ENCODE peak calls at places on chromosomes 5 and 9, in five cellular contexts. S is uterus, Q is transverse colon, A is ovary, P is prostate gland. W is an unnamed sample.

GRCh38 chr5:143887901-143888648 is 76.1 kb downstream of the HMHB1 start:
- DNase-seq in S (no peak), Q (no peak), P (no peak), A (no peak), W (no peak)

GRCh38 chr5:122773615-122774014 is 1.3 kb upstream of the SNX2 start:
- DNase-seq in S (no peak), Q (no peak), P (no peak), A (no peak), W (no peak)

GRCh38 chr5:111447822-111448221 is 64.5 kb downstream of the STARD4 start:
- DNase-seq in S (no peak), P (no peak), Q (no peak), A (no peak), W (no peak)

GRCh38 chr9:132798817-132799790 is 79.0 kb downstream of the AK8 start:
- DNase-seq in S (no peak), P (peak), Q (peak), A (peak), W (no peak)

GRCh38 chr5:40962207-40962955 is 53.1 kb downstream of the C7 start:
- DNase-seq in Q (no peak), A (no peak), P (no peak), S (no peak), W (no peak)

GRCh38 chr9:36948051-36948450 is 86.0 kb downstream of the PAX5 start:
- DNase-seq in Q (no peak), A (no peak), P (no peak), S (no peak), W (no peak)

GRCh38 chr5:138305797-138306196 is 25.8 kb downstream of the CDC25C start:
- DNase-seq in P (peak), A (no peak), Q (no peak), S (no peak), W (peak)

GRCh38 chr5:9513825-9514224 is 32.0 kb downstream of the SEMA5A start:
- DNase-seq in P (no peak), S (no peak), A (no peak), Q (no peak), W (no peak)

GRCh38 chr5:122730037-122730436 is 44.8 kb upstream of the SNX2 start:
- DNase-seq in A (no peak), S (no peak), Q (no peak), P (no peak), W (no peak)

GRCh38 chr9:85871008-85871407 is 69.9 kb upstream of the NAA35 start:
- DNase-seq in P (no peak), A (no peak), S (no peak), Q (no peak), W (no peak)

GRCh38 chr5:419970-420369 is 23.0 kb upstream of the EXOC3 start:
- DNase-seq in Q (no peak), P (no peak), A (peak), S (no peak), W (no peak)

GRCh38 chr5:180558232-180558631 is 33.1 kb downstream of the SCGB3A1 start:
- DNase-seq in A (no peak), S (no peak), P (no peak), Q (no peak), W (no peak)

GRCh38 chr9:116959775-116960174 is 272.7 kb downstream of the TRIM32 start:
- DNase-seq in A (no peak), S (no peak), P (no peak), Q (no peak), W (peak)

GRCh38 chr9:13181652-13182051 is 97.8 kb downstream of the MPDZ start:
- DNase-seq in Q (no peak), P (no peak), S (no peak), A (no peak), W (no peak)

GRCh38 chr9:128551652-128552152 is 685 bp upstream of the SPTAN1 start:
- DNase-seq in A (no peak), Q (no peak), P (no peak), S (no peak), W (no peak)

GRCh38 chr5:61409568-61409967 is 77.5 kb downstream of the ZSWIM6 start:
- DNase-seq in S (no peak), A (no peak), Q (no peak), P (no peak), W (no peak)

GRCh38 chr5:134177197-134178171 is 734 bp upstream of the SKP1 start:
- DNase-seq in Q (peak), P (peak), A (peak), S (peak), W (peak)

GRCh38 chr5:154446183-154447073 is 631 bp downstream of the SAP30L start:
- DNase-seq in A (peak), S (peak), Q (peak), P (peak), W (peak)

GRCh38 chr9:87579761-87580626 is 82.3 kb downstream of the DAPK1 start:
- DNase-seq in S (no peak), P (no peak), Q (no peak), A (no peak), W (no peak)

GRCh38 chr5:9838906-9839305 is 208.8 kb upstream of the TAS2R1 start:
- DNase-seq in A (no peak), Q (no peak), S (no peak), P (no peak), W (no peak)

GRCh38 chr5:7849531-7850240 is 1.2 kb downstream of the CFAP90 start:
- DNase-seq in P (peak), A (peak), Q (no peak), S (no peak), W (peak)

GRCh38 chr5:131749138-131749537 is 47.7 kb downstream of the FNIP1 start:
- DNase-seq in A (no peak), P (no peak), S (no peak), Q (no peak), W (no peak)

GRCh38 chr9:72480931-72481330 is 40.5 kb upstream of the TMC1 start:
- DNase-seq in A (no peak), S (no peak), P (no peak), Q (no peak), W (no peak)

GRCh38 chr5:150661086-150661485 is at the start of gene MYOZ3:
- DNase-seq in Q (no peak), A (no peak), P (no peak), S (peak), W (no peak)

GRCh38 chr5:180161420-180162303 is 47.3 kb downstream of the RASGEF1C start:
- DNase-seq in S (no peak), A (no peak), Q (no peak), P (no peak), W (no peak)

GRCh38 chr9:92631452-92632211 is 38.3 kb downstream of the IPPK start:
- DNase-seq in A (no peak), Q (no peak), S (peak), P (no peak), W (no peak)

GRCh38 chr9:130912932-130913598 is 16.5 kb upstream of the QRFP start:
- DNase-seq in P (no peak), Q (no peak), A (no peak), S (no peak), W (no peak)

GRCh38 chr5:147472669-147473131 is 37.2 kb downstream of the DPYSL3 start:
- DNase-seq in P (no peak), A (no peak), Q (no peak), S (no peak), W (no peak)

GRCh38 chr5:132024789-132025402 is 13.4 kb upstream of the ACSL6 start:
- DNase-seq in Q (no peak), S (no peak), A (no peak), P (no peak), W (no peak)

GRCh38 chr5:87877495-87877894 is 391.1 kb downstream of the TMEM161B start:
- DNase-seq in A (no peak), P (no peak), S (no peak), Q (no peak), W (no peak)

GRCh38 chr5:180467028-180467427 is 27.2 kb upstream of the CNOT6 start:
- DNase-seq in S (no peak), A (peak), Q (peak), P (no peak), W (peak)

GRCh38 chr5:149804478-149805450 is 74.7 kb downstream of the PPARGC1B start:
- DNase-seq in P (no peak), Q (no peak), S (no peak), A (no peak), W (no peak)

GRCh38 chr5:112143684-112144083 is 275.4 kb downstream of the EPB41L4A start:
- DNase-seq in A (no peak), S (no peak), Q (no peak), P (no peak), W (no peak)

GRCh38 chr5:84831701-84832100 is 447.0 kb upstream of the EDIL3 start:
- DNase-seq in S (no peak), A (no peak), P (no peak), Q (no peak), W (no peak)

GRCh38 chr9:96551403-96551802 is 68.2 kb downstream of the CDC14B start:
- DNase-seq in S (no peak), A (no peak), Q (no peak), P (no peak), W (no peak)

GRCh38 chr5:88692979-88693932 is 189.7 kb downstream of the MEF2C start:
- DNase-seq in P (no peak), A (no peak), Q (no peak), S (no peak), W (no peak)

GRCh38 chr5:33975846-33976245 is 8.6 kb downstream of the SLC45A2 start:
- DNase-seq in Q (no peak), A (no peak), S (no peak), P (no peak), W (no peak)

GRCh38 chr5:6631441-6631840 is 1.4 kb downstream of the NSUN2 start:
- DNase-seq in A (no peak), S (no peak), P (no peak), Q (no peak), W (no peak)

GRCh38 chr5:6634327-6634713 is 1.1 kb downstream of the SRD5A1 start:
- DNase-seq in Q (no peak), A (no peak), S (no peak), P (no peak), W (no peak)

GRCh38 chr5:6632324-6632930 is 417 bp downstream of the NSUN2 start:
- DNase-seq in S (no peak), P (no peak), A (no peak), Q (no peak), W (peak)

GRCh38 chr5:6633469-6634326 is 458 bp downstream of the SRD5A1 start:
- DNase-seq in S (peak), P (peak), A (no peak), Q (no peak), W (no peak)

GRCh38 chr5:6632931-6633468 is at the start of the genes NSUN2 and SRD5A1:
- DNase-seq in P (peak), S (peak), A (peak), Q (peak), W (peak)
- TF ChIP-seq POLR2A in P (no peak), S (peak), A (peak), Q (peak), W (peak)

DNA sequence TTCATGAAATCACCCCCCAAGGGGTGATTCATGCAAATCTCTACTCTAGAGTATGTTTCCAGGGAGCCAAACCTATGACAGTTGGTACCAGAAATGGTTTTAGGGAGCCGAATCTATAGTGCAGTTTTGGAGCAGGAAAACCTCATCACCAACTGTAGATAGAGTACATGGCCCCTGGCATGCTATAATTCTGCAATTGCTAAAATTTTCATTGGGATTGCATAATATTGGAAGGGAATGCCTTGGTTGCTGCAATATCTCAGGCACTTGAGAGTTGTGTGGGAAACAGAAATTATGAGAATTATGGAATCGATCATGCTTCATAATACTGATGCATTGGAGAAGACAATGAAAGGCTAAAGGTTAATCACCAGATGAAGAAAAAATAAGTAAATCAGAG is 148.2 kb upstream of the PLPPR1 start:
- DNase-seq in A (no peak), P (no peak), Q (no peak), S (no peak), W (no peak)
- H3K27ac ChIP-seq in A (no peak), P (no peak), Q (no peak), S (no peak), W (no peak)

GRCh38 chr5:90408571-90409317 is 812 bp downstream of the CETN3 start:
- DNase-seq in Q (no peak), P (no peak), S (no peak), A (no peak), W (no peak)
- TF ChIP-seq POLR2A in Q (no peak), P (no peak), S (no peak), A (no peak), W (no peak)

GRCh38 chr9:112348993-112349333 is 15.5 kb upstream of the PTBP3 start:
- DNase-seq in P (no peak), S (no peak), Q (no peak), A (no peak), W (no peak)
- H3K27ac ChIP-seq in P (no peak), S (no peak), Q (peak), A (no peak), W (no peak)

GRCh38 chr5:81052325-81052724 is 92.2 kb downstream of the RASGRF2 start:
- DNase-seq in P (no peak), S (no peak), A (no peak), Q (no peak), W (no peak)
- TF ChIP-seq POLR2A in P (no peak), S (no peak), A (no peak), Q (no peak), W (no peak)

DNA sequence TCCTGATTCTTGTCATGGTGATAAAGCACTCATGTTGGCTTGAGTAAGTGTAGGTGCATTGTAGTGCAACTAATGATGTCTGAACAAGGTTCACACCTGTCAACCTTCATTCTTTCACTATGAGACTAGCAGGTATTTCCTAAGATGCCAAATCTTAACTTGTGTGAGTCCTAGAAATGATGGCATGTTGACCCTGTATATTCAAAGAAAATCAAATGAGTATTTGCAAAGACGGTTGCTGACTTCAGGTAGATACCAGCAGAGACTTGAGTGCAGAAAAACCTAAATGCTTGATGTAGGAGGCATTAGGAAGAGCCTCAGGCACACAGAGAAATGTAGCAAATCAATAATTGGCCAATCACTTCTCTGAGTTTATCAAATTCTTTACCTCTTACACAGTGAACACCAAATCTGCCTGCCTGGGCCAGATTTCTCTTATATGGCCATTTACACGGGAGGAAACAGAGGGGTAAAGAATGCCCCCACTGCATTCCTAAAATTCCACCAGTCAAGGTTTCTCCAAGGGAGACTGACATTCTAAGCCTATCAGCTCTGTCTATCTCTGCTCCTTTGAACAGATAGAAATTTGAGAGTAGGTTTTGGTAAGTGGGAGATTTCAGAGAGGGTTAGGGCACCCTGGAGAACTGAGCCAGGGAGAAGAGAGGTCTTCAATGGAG is 488.6 kb upstream of the WWC1 start:
- DNase-seq in S (no peak), P (no peak), A (no peak), Q (no peak), W (no peak)
- H3K27ac ChIP-seq in S (no peak), P (no peak), A (no peak), Q (no peak), W (no peak)

DNA sequence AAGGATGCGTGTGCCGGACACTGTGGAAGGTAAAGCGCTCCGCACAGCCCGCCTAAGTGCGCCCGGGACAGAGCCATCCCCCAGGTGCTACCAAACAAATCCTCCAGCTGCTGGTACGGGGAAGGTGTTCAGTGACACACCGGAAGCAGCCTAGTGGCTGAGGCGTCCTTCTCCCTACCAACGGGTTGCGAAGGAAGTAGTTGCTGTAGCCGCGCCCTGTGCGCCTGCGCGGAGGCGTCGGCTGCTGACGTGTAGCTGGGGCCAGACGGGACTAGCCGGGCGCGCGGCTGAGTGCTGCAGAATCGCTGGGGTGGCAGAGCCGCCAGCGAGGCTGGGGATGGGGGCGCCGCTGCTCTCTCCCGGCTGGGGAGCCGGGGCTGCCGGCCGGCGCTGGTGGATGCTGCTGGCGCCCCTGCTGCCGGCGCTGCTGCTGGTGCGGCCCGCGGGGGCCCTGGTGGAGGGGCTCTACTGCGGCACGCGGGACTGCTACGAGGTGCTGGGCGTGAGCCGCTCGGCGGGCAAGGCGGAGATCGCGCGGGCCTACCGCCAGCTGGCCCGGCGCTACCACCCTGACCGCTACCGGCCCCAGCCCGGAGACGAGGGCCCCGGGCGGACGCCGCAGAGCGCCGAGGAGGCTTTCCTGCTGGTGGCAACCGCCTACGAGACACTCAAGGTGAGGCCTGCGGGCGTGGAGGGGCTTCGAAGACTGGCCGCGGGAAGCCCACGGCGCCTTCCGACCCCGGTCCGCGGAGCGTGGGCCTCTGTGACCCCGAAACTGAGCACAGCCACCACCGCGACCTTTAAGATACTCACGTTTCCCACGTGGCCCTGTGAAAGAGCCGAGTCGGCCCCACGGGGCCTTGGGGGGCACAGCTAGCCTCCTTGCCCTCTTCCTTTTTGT is at the start of gene DNAJC25:
- DNase-seq in P (peak), A (peak), Q (peak), S (peak), W (peak)
- TF ChIP-seq POLR2A in P (peak), A (peak), Q (peak), S (peak), W (peak)

GRCh38 chr9:20144255-20144654 is 355.4 kb upstream of the SLC24A2 start:
- DNase-seq in Q (no peak), P (no peak), S (no peak), A (no peak), W (peak)
- H3K27ac ChIP-seq in Q (no peak), P (no peak), S (no peak), A (no peak), W (no peak)

DNA sequence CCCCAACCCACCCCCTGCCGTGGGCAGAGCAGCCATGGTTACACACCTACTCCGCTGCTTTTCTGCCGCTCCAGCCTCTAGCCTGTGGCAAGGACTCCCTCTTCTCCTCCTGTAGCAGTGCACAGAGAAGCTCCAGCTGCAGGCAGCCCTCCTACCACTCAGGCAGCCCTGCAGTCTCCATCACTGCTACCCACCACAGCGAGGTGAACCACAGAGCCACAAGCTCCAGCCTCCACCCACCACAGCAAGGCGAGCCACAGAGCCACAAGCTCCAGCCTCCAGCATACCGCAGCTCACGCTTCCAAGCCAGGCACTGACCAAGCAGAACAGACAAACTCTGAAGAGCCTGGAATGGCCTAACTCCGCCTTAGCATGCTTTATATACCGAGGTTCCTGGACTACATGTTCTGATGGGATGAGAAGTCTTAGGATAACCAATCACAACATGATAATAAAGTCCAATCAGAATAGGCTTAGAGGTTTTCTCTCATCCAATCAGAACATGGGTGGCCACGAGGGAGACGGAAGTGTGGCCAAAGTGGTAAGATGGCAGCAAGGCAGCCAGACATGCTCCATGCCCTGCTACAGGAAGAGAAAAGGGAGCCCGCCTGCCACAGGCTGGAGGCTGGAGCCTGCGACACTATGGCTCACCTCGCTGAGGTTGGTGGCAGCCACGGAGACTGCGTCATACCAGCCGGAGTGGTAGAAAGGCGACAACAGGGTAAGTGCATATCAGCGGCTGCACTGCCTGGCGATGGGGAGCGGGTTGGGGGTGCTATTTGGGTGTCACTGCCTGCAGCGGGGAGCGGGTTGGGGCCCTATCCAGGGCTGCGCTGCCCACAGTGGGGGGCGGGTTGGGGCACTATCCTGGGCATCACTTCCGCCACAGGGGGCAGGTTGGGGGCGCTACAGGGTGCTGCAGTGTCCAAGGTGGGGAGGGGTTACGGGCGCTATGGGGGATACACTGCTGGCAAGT is 75.8 kb upstream of the PCAT7 start:
- DNase-seq in P (no peak), Q (no peak), A (no peak), S (no peak), W (no peak)
- TF ChIP-seq POLR2A in P (no peak), Q (no peak), A (no peak), S (no peak), W (no peak)

GRCh38 chr5:157339409-157339808 is 73.5 kb downstream of the CYFIP2 start:
- DNase-seq in P (no peak), S (no peak), A (no peak), Q (no peak), W (no peak)
- H3K27ac ChIP-seq in P (no peak), S (no peak), A (no peak), Q (no peak), W (no peak)